ENCODE peak calls at places on chromosomes 12 and 14, in ten cellular contexts. One of them, this sample, is unnamed.

GRCh38 chr14:59918824-59919581 is 941 bp upstream of the LRRC9 start:
- DNase-seq in cardiac fibroblast: peak; percentile 57
- DNase-seq in CD4-positive, alpha-beta T cell: no peak
- DNase-seq in pancreas: no peak
- DNase-seq in AG04450: no peak
- DNase-seq in HL-60: no peak
- DNase-seq in esophagus squamous epithelium: no peak
- DNase-seq in SK-N-SH: peak; percentile 56
- DNase-seq in fibroblast of mammary gland: peak; percentile 49
- DNase-seq in PC-3: peak; percentile 71
- DNase-seq in this sample: peak; percentile 28

GRCh38 chr14:99902925-99903324 is 109.7 kb downstream of the EML1 start:
- DNase-seq in cardiac fibroblast: no peak
- DNase-seq in CD4-positive, alpha-beta T cell: no peak
- DNase-seq in pancreas: no peak
- DNase-seq in AG04450: no peak
- DNase-seq in HL-60: no peak
- DNase-seq in esophagus squamous epithelium: no peak
- DNase-seq in SK-N-SH: no peak
- DNase-seq in fibroblast of mammary gland: no peak
- DNase-seq in PC-3: no peak
- DNase-seq in this sample: no peak

GRCh38 chr12:5505751-5506150 is 73.8 kb downstream of the NTF3 start:
- DNase-seq in cardiac fibroblast: no peak
- DNase-seq in CD4-positive, alpha-beta T cell: no peak
- DNase-seq in pancreas: no peak
- DNase-seq in AG04450: no peak
- DNase-seq in HL-60: no peak
- DNase-seq in esophagus squamous epithelium: no peak
- DNase-seq in SK-N-SH: no peak
- DNase-seq in fibroblast of mammary gland: no peak
- DNase-seq in PC-3: no peak
- DNase-seq in this sample: no peak

GRCh38 chr12:42759622-42760273 is 170.2 kb upstream of the PRICKLE1 start:
- DNase-seq in cardiac fibroblast: peak; percentile 80
- DNase-seq in CD4-positive, alpha-beta T cell: no peak
- DNase-seq in pancreas: no peak
- DNase-seq in AG04450: no peak
- DNase-seq in HL-60: no peak
- DNase-seq in esophagus squamous epithelium: no peak
- DNase-seq in SK-N-SH: no peak
- DNase-seq in fibroblast of mammary gland: peak; percentile 89
- DNase-seq in PC-3: peak; percentile 52
- DNase-seq in this sample: no peak

GRCh38 chr12:67068773-67069450 is 200.2 kb upstream of the CAND1 start:
- DNase-seq in cardiac fibroblast: peak; percentile 13
- DNase-seq in CD4-positive, alpha-beta T cell: peak; percentile 28
- DNase-seq in pancreas: peak; percentile 83
- DNase-seq in AG04450: peak; percentile 1
- DNase-seq in HL-60: peak; percentile 9
- DNase-seq in esophagus squamous epithelium: no peak
- DNase-seq in SK-N-SH: peak; percentile 76
- DNase-seq in fibroblast of mammary gland: peak; percentile 12
- DNase-seq in PC-3: peak; percentile 82
- DNase-seq in this sample: peak; percentile 62

GRCh38 chr14:52553002-52553670 is 500 bp downstream of the GPR137C start:
- DNase-seq in cardiac fibroblast: peak; percentile 1
- DNase-seq in CD4-positive, alpha-beta T cell: peak; percentile 37
- DNase-seq in pancreas: peak; percentile 74
- DNase-seq in AG04450: no peak
- DNase-seq in HL-60: peak; percentile 13
- DNase-seq in esophagus squamous epithelium: no peak
- DNase-seq in SK-N-SH: no peak
- DNase-seq in fibroblast of mammary gland: peak; percentile 4
- DNase-seq in PC-3: peak; percentile 28
- DNase-seq in this sample: peak; percentile 49

GRCh38 chr12:98744692-98745091 is 99.6 kb downstream of the APAF1 start:
- DNase-seq in cardiac fibroblast: peak; percentile 43
- DNase-seq in CD4-positive, alpha-beta T cell: no peak
- DNase-seq in pancreas: no peak
- DNase-seq in AG04450: no peak
- DNase-seq in HL-60: no peak
- DNase-seq in esophagus squamous epithelium: no peak
- DNase-seq in SK-N-SH: no peak
- DNase-seq in fibroblast of mammary gland: no peak
- DNase-seq in PC-3: no peak
- DNase-seq in this sample: no peak

GRCh38 chr12:66048843-66049537 is 81.6 kb downstream of the LLPH start:
- DNase-seq in cardiac fibroblast: peak; percentile 60
- DNase-seq in CD4-positive, alpha-beta T cell: no peak
- DNase-seq in pancreas: no peak
- DNase-seq in AG04450: no peak
- DNase-seq in HL-60: no peak
- DNase-seq in esophagus squamous epithelium: no peak
- DNase-seq in SK-N-SH: no peak
- DNase-seq in fibroblast of mammary gland: peak; percentile 75
- DNase-seq in PC-3: peak; percentile 62
- DNase-seq in this sample: no peak

GRCh38 chr12:118436986-118437385 is 60.6 kb downstream of the SUDS3 start:
- DNase-seq in cardiac fibroblast: peak; percentile 56
- DNase-seq in CD4-positive, alpha-beta T cell: no peak
- DNase-seq in pancreas: no peak
- DNase-seq in AG04450: no peak
- DNase-seq in HL-60: no peak
- DNase-seq in esophagus squamous epithelium: no peak
- DNase-seq in SK-N-SH: no peak
- DNase-seq in fibroblast of mammary gland: no peak
- DNase-seq in PC-3: no peak
- DNase-seq in this sample: no peak

GRCh38 chr14:52730708-52731111 is 744 bp downstream of the STYX start:
- DNase-seq in cardiac fibroblast: peak; percentile 31
- DNase-seq in CD4-positive, alpha-beta T cell: no peak
- DNase-seq in pancreas: no peak
- DNase-seq in AG04450: no peak
- DNase-seq in HL-60: peak; percentile 58
- DNase-seq in esophagus squamous epithelium: no peak
- DNase-seq in SK-N-SH: no peak
- DNase-seq in fibroblast of mammary gland: peak; percentile 23
- DNase-seq in PC-3: peak; percentile 45
- DNase-seq in this sample: no peak

GRCh38 chr12:6961278-6961694 is 9.2 kb downstream of the PHB2 start:
- DNase-seq in cardiac fibroblast: peak; percentile 64
- DNase-seq in CD4-positive, alpha-beta T cell: peak; percentile 87
- DNase-seq in pancreas: no peak
- DNase-seq in AG04450: no peak
- DNase-seq in HL-60: peak; percentile 84
- DNase-seq in esophagus squamous epithelium: no peak
- DNase-seq in SK-N-SH: peak; percentile 34
- DNase-seq in fibroblast of mammary gland: peak; percentile 78
- DNase-seq in PC-3: no peak
- DNase-seq in this sample: no peak

GRCh38 chr12:101743724-101744472 is 4.6 kb upstream of the SYCP3 start:
- DNase-seq in cardiac fibroblast: no peak
- DNase-seq in CD4-positive, alpha-beta T cell: no peak
- DNase-seq in pancreas: no peak
- DNase-seq in AG04450: no peak
- DNase-seq in HL-60: no peak
- DNase-seq in esophagus squamous epithelium: peak; percentile 7
- DNase-seq in SK-N-SH: no peak
- DNase-seq in fibroblast of mammary gland: no peak
- DNase-seq in PC-3: no peak
- DNase-seq in this sample: no peak

GRCh38 chr14:93201155-93201704 is 5.6 kb downstream of the GON7 start:
- DNase-seq in cardiac fibroblast: no peak
- DNase-seq in CD4-positive, alpha-beta T cell: no peak
- DNase-seq in pancreas: no peak
- DNase-seq in AG04450: no peak
- DNase-seq in HL-60: no peak
- DNase-seq in esophagus squamous epithelium: no peak
- DNase-seq in SK-N-SH: no peak
- DNase-seq in fibroblast of mammary gland: no peak
- DNase-seq in PC-3: no peak
- DNase-seq in this sample: no peak

GRCh38 chr14:93212432-93212831 is 5.4 kb downstream of the UBR7 start:
- DNase-seq in cardiac fibroblast: no peak
- DNase-seq in CD4-positive, alpha-beta T cell: no peak
- DNase-seq in pancreas: no peak
- DNase-seq in AG04450: no peak
- DNase-seq in HL-60: no peak
- DNase-seq in esophagus squamous epithelium: no peak
- DNase-seq in SK-N-SH: no peak
- DNase-seq in fibroblast of mammary gland: no peak
- DNase-seq in PC-3: no peak
- DNase-seq in this sample: no peak

GRCh38 chr14:93207468-93208308 is 632 bp downstream of the UBR7 start:
- DNase-seq in cardiac fibroblast: peak; percentile 61
- DNase-seq in CD4-positive, alpha-beta T cell: no peak
- DNase-seq in pancreas: peak; percentile 77
- DNase-seq in AG04450: no peak
- DNase-seq in HL-60: peak; percentile 49
- DNase-seq in esophagus squamous epithelium: no peak
- DNase-seq in SK-N-SH: peak; percentile 79
- DNase-seq in fibroblast of mammary gland: peak; percentile 69
- DNase-seq in PC-3: peak; percentile 51
- DNase-seq in this sample: peak; percentile 66

GRCh38 chr14:93206793-93207467 is at the start of the genes GON7 and UBR7:
- DNase-seq in cardiac fibroblast: peak; percentile 97
- DNase-seq in CD4-positive, alpha-beta T cell: peak; percentile 82
- DNase-seq in pancreas: peak; percentile 93
- DNase-seq in AG04450: peak; percentile 89
- DNase-seq in HL-60: peak; percentile 99
- DNase-seq in esophagus squamous epithelium: peak; percentile 63
- DNase-seq in SK-N-SH: peak; percentile 96
- DNase-seq in fibroblast of mammary gland: peak; percentile 96
- DNase-seq in PC-3: peak; percentile 97
- DNase-seq in this sample: peak; percentile 97
- TF ChIP-seq CTCF in cardiac fibroblast: no peak
- TF ChIP-seq CTCF in CD4-positive, alpha-beta T cell: peak; percentile 21
- TF ChIP-seq CTCF in pancreas: no peak
- TF ChIP-seq CTCF in AG04450: peak; percentile 41
- TF ChIP-seq CTCF in HL-60: no peak
- TF ChIP-seq CTCF in esophagus squamous epithelium: peak; percentile 42
- TF ChIP-seq CTCF in SK-N-SH: no peak
- TF ChIP-seq CTCF in fibroblast of mammary gland: no peak
- TF ChIP-seq CTCF in PC-3: no peak
- TF ChIP-seq CTCF in this sample: peak; percentile 16

GRCh38 chr12:20319374-20319773 is 49.0 kb upstream of the PDE3A start:
- DNase-seq in cardiac fibroblast: no peak
- DNase-seq in CD4-positive, alpha-beta T cell: no peak
- DNase-seq in pancreas: no peak
- DNase-seq in AG04450: no peak
- DNase-seq in HL-60: no peak
- DNase-seq in esophagus squamous epithelium: no peak
- DNase-seq in SK-N-SH: no peak
- DNase-seq in fibroblast of mammary gland: no peak
- DNase-seq in PC-3: no peak
- DNase-seq in this sample: no peak

GRCh38 chr12:20317554-20317953 is 50.8 kb upstream of the PDE3A start:
- DNase-seq in cardiac fibroblast: no peak
- DNase-seq in CD4-positive, alpha-beta T cell: no peak
- DNase-seq in pancreas: no peak
- DNase-seq in AG04450: no peak
- DNase-seq in HL-60: no peak
- DNase-seq in esophagus squamous epithelium: no peak
- DNase-seq in SK-N-SH: no peak
- DNase-seq in fibroblast of mammary gland: no peak
- DNase-seq in PC-3: no peak
- DNase-seq in this sample: no peak

GRCh38 chr12:20320552-20320951 is 47.8 kb upstream of the PDE3A start:
- DNase-seq in cardiac fibroblast: no peak
- DNase-seq in CD4-positive, alpha-beta T cell: no peak
- DNase-seq in pancreas: no peak
- DNase-seq in AG04450: no peak
- DNase-seq in HL-60: no peak
- DNase-seq in esophagus squamous epithelium: no peak
- DNase-seq in SK-N-SH: peak; percentile 14
- DNase-seq in fibroblast of mammary gland: no peak
- DNase-seq in PC-3: no peak
- DNase-seq in this sample: no peak
- TF ChIP-seq CTCF in cardiac fibroblast: no peak
- TF ChIP-seq CTCF in CD4-positive, alpha-beta T cell: no peak
- TF ChIP-seq CTCF in pancreas: no peak
- TF ChIP-seq CTCF in AG04450: no peak
- TF ChIP-seq CTCF in HL-60: no peak
- TF ChIP-seq CTCF in esophagus squamous epithelium: no peak
- TF ChIP-seq CTCF in SK-N-SH: no peak
- TF ChIP-seq CTCF in fibroblast of mammary gland: no peak
- TF ChIP-seq CTCF in PC-3: no peak
- TF ChIP-seq CTCF in this sample: no peak

GRCh38 chr12:8032242-8033152 is at the start of gene FOXJ2:
- DNase-seq in cardiac fibroblast: peak; percentile 64
- DNase-seq in CD4-positive, alpha-beta T cell: peak; percentile 78
- DNase-seq in pancreas: peak; percentile 94
- DNase-seq in AG04450: no peak
- DNase-seq in HL-60: peak; percentile 53
- DNase-seq in esophagus squamous epithelium: no peak
- DNase-seq in SK-N-SH: peak; percentile 91
- DNase-seq in fibroblast of mammary gland: peak; percentile 56
- DNase-seq in PC-3: peak; percentile 69
- DNase-seq in this sample: peak; percentile 81
- TF ChIP-seq CTCF in cardiac fibroblast: no peak
- TF ChIP-seq CTCF in CD4-positive, alpha-beta T cell: no peak
- TF ChIP-seq CTCF in pancreas: no peak
- TF ChIP-seq CTCF in AG04450: peak; percentile 14
- TF ChIP-seq CTCF in HL-60: no peak
- TF ChIP-seq CTCF in esophagus squamous epithelium: no peak
- TF ChIP-seq CTCF in SK-N-SH: peak; percentile 20
- TF ChIP-seq CTCF in fibroblast of mammary gland: no peak
- TF ChIP-seq CTCF in PC-3: no peak
- TF ChIP-seq CTCF in this sample: no peak

GRCh38 chr14:105316563-105316941 is 2.0 kb downstream of the PACS2 start:
- DNase-seq in cardiac fibroblast: no peak
- DNase-seq in CD4-positive, alpha-beta T cell: no peak
- DNase-seq in pancreas: no peak
- DNase-seq in AG04450: no peak
- DNase-seq in HL-60: no peak
- DNase-seq in esophagus squamous epithelium: no peak
- DNase-seq in SK-N-SH: peak; percentile 13
- DNase-seq in fibroblast of mammary gland: no peak
- DNase-seq in PC-3: no peak
- DNase-seq in this sample: no peak

GRCh38 chr14:105315941-105316562 is 1.5 kb downstream of the PACS2 start:
- DNase-seq in cardiac fibroblast: peak; percentile 15
- DNase-seq in CD4-positive, alpha-beta T cell: no peak
- DNase-seq in pancreas: no peak
- DNase-seq in AG04450: no peak
- DNase-seq in HL-60: no peak
- DNase-seq in esophagus squamous epithelium: no peak
- DNase-seq in SK-N-SH: peak; percentile 28
- DNase-seq in fibroblast of mammary gland: no peak
- DNase-seq in PC-3: peak; percentile 30
- DNase-seq in this sample: no peak

GRCh38 chr14:105316968-105317498 is 2.5 kb downstream of the PACS2 start:
- DNase-seq in cardiac fibroblast: no peak
- DNase-seq in CD4-positive, alpha-beta T cell: no peak
- DNase-seq in pancreas: no peak
- DNase-seq in AG04450: no peak
- DNase-seq in HL-60: no peak
- DNase-seq in esophagus squamous epithelium: no peak
- DNase-seq in SK-N-SH: peak; percentile 10
- DNase-seq in fibroblast of mammary gland: no peak
- DNase-seq in PC-3: no peak
- DNase-seq in this sample: no peak

GRCh38 chr14:105315211-105315721 is 718 bp downstream of the PACS2 start:
- DNase-seq in cardiac fibroblast: no peak
- DNase-seq in CD4-positive, alpha-beta T cell: peak; percentile 49
- DNase-seq in pancreas: peak; percentile 76
- DNase-seq in AG04450: no peak
- DNase-seq in HL-60: no peak
- DNase-seq in esophagus squamous epithelium: no peak
- DNase-seq in SK-N-SH: peak; percentile 68
- DNase-seq in fibroblast of mammary gland: no peak
- DNase-seq in PC-3: peak; percentile 56
- DNase-seq in this sample: peak; percentile 40

GRCh38 chr14:105317546-105317945 is 3.0 kb downstream of the PACS2 start:
- DNase-seq in cardiac fibroblast: peak; percentile 48
- DNase-seq in CD4-positive, alpha-beta T cell: no peak
- DNase-seq in pancreas: no peak
- DNase-seq in AG04450: no peak
- DNase-seq in HL-60: no peak
- DNase-seq in esophagus squamous epithelium: no peak
- DNase-seq in SK-N-SH: peak; percentile 31
- DNase-seq in fibroblast of mammary gland: peak; percentile 60
- DNase-seq in PC-3: no peak
- DNase-seq in this sample: no peak
- TF ChIP-seq CTCF in cardiac fibroblast: peak; percentile 15
- TF ChIP-seq CTCF in CD4-positive, alpha-beta T cell: no peak
- TF ChIP-seq CTCF in pancreas: no peak
- TF ChIP-seq CTCF in AG04450: peak; percentile 14
- TF ChIP-seq CTCF in HL-60: no peak
- TF ChIP-seq CTCF in esophagus squamous epithelium: no peak
- TF ChIP-seq CTCF in SK-N-SH: no peak
- TF ChIP-seq CTCF in fibroblast of mammary gland: peak; percentile 5
- TF ChIP-seq CTCF in PC-3: no peak
- TF ChIP-seq CTCF in this sample: no peak

This sample was measured in endothelial cell.